ENCODE peak calls at places on chromosomes 1 and 21, in ten cellular contexts. H, X, Y, U, Z, P, B, J, Q and A are unnamed samples.

GRCh38 chr1:53733975-53734649 is 4.9 kb downstream of the GLIS1 start:
- DNase-seq in B (no peak), J (no peak), P (no peak), Y (no peak), U (no peak), X (no peak), H (no peak), Q (no peak), Z (no peak), A (no peak)

GRCh38 chr1:6129313-6129712 is 50.8 kb downstream of the CHD5 start:
- DNase-seq in X (no peak), P (no peak), Q (no peak), J (no peak), Y (no peak), Z (peak), B (no peak), H (no peak), U (no peak), A (no peak)

GRCh38 chr1:58204284-58204683 is 342.2 kb downstream of the OMA1 start:
- DNase-seq in U (no peak), Q (no peak), H (no peak), X (no peak), Z (no peak), P (no peak), B (no peak), Y (peak), J (no peak), A (no peak)

GRCh38 chr1:177646757-177647730 is 322.8 kb downstream of the SEC16B start:
- DNase-seq in X (no peak), J (peak), Z (no peak), U (peak), Q (no peak), H (no peak), P (no peak), B (no peak), Y (no peak), A (no peak)

GRCh38 chr1:31879981-31880608 is 58.1 kb downstream of the PTP4A2 start:
- DNase-seq in H (no peak), X (no peak), J (no peak), Y (no peak), Q (no peak), Z (no peak), B (no peak), U (no peak), P (no peak), A (no peak)

GRCh38 chr1:110056776-110057175 is 13.7 kb downstream of the ALX3 start:
- DNase-seq in Z (no peak), Y (no peak), J (no peak), X (no peak), P (no peak), U (no peak), B (no peak), H (peak), Q (no peak), A (no peak)

GRCh38 chr1:111541721-111542120 is 38.3 kb upstream of the ADORA3 start:
- DNase-seq in U (no peak), J (no peak), Y (no peak), P (no peak), Z (no peak), B (no peak), X (no peak), Q (no peak), H (no peak), A (no peak)

GRCh38 chr1:232695626-232696025 is 65.7 kb upstream of the SIPA1L2 start:
- DNase-seq in U (no peak), J (no peak), Y (no peak), X (no peak), Q (no peak), B (no peak), Z (no peak), H (no peak), P (no peak), A (no peak)

GRCh38 chr1:54406339-54407181 is at the start of gene SSBP3:
- DNase-seq in U (peak), B (peak), Y (peak), Q (peak), P (peak), Z (peak), J (peak), X (peak), H (peak), A (peak)

GRCh38 chr1:230208619-230209261 is 141.7 kb downstream of the GALNT2 start:
- DNase-seq in B (no peak), Z (no peak), Q (no peak), P (no peak), H (no peak), J (no peak), X (no peak), Y (no peak), U (no peak), A (no peak)

GRCh38 chr1:220370041-220370700 is 97.9 kb upstream of the RAB3GAP2 start:
- DNase-seq in U (peak), Z (no peak), P (no peak), H (no peak), Y (peak), B (no peak), X (no peak), J (no peak), Q (no peak), A (no peak)

GRCh38 chr1:215104283-215104682 is 21.7 kb downstream of the KCNK2 start:
- DNase-seq in Z (no peak), Q (no peak), J (no peak), H (no peak), X (no peak), Y (no peak), P (no peak), U (no peak), B (no peak), A (no peak)

GRCh38 chr1:234611153-234611798 is 1.3 kb upstream of the IRF2BP2 start:
- DNase-seq in X (no peak), P (no peak), Y (peak), Q (peak), H (peak), B (no peak), J (peak), U (no peak), Z (no peak), A (no peak)

GRCh38 chr1:53524428-53525400 is 65.5 kb downstream of the DMRTB1 start:
- DNase-seq in Z (peak), X (no peak), Y (no peak), Q (no peak), H (no peak), B (no peak), J (no peak), U (no peak), P (no peak), A (peak)

GRCh38 chr1:168116327-168116799 is 20.4 kb downstream of the GPR161 start:
- DNase-seq in B (no peak), H (peak), Q (no peak), X (no peak), Z (no peak), Y (no peak), J (no peak), U (no peak), P (peak), A (no peak)

GRCh38 chr1:151373196-151373595 is 691 bp upstream of the SELENBP1 start:
- DNase-seq in J (no peak), Y (no peak), Q (no peak), Z (no peak), U (no peak), B (no peak), X (no peak), P (no peak), H (no peak), A (no peak)

GRCh38 chr1:85048296-85049064 is at the start of gene MCOLN3:
- DNase-seq in Y (peak), U (no peak), Q (no peak), H (no peak), X (peak), B (no peak), P (peak), J (no peak), Z (no peak), A (peak)

GRCh38 chr1:18408656-18409370 is 71.9 kb upstream of the KLHDC7A start:
- DNase-seq in Z (no peak), B (no peak), Y (no peak), P (peak), U (no peak), J (no peak), Q (no peak), H (no peak), X (no peak), A (peak)

GRCh38 chr1:32247983-32248889 is 1.2 kb downstream of the FAM167B start:
- DNase-seq in H (peak), B (peak), X (peak), U (no peak), Q (peak), Z (peak), Y (peak), P (peak), J (no peak), A (peak)

GRCh38 chr1:221886311-221887090 is 144.6 kb upstream of the DUSP10 start:
- DNase-seq in B (no peak), Y (no peak), U (no peak), X (no peak), Z (no peak), Q (no peak), P (no peak), J (no peak), H (no peak), A (peak)

GRCh38 chr1:10508511-10508951 is 33.8 kb downstream of the PEX14 start:
- DNase-seq in H (no peak), J (no peak), B (no peak), X (no peak), Y (no peak), P (no peak), Z (no peak), U (no peak), Q (no peak), A (peak)

GRCh38 chr1:187157115-187157514 is 328.4 kb downstream of the PLA2G4A start:
- DNase-seq in Q (no peak), Z (no peak), Y (no peak), B (no peak), J (no peak), H (no peak), P (no peak), U (no peak), X (no peak), A (no peak)

GRCh38 chr1:232096751-232097150 is 470.2 kb downstream of the DISC1 start:
- DNase-seq in U (no peak), H (no peak), J (no peak), Y (no peak), P (no peak), Z (no peak), Q (no peak), X (no peak), B (no peak), A (no peak)

GRCh38 chr1:155208406-155208655 is 164 bp upstream of the MTX1 start:
- DNase-seq in B (no peak), Y (no peak), P (no peak), J (no peak), Z (no peak), X (no peak), Q (no peak), H (no peak), U (no peak), A (no peak)
- TF ChIP-seq POLR2A in B (no peak), Y (peak), P (no peak), J (no peak), Z (no peak), X (no peak), Q (no peak), H (no peak), U (no peak), A (no peak)

GRCh38 chr1:94299627-94300552 is 62.5 kb upstream of the ARHGAP29 start:
- DNase-seq in Z (no peak), J (no peak), Q (peak), X (no peak), U (peak), Y (no peak), B (no peak), P (no peak), H (peak), A (peak)

GRCh38 chr1:94296018-94296417 is 58.6 kb upstream of the ARHGAP29 start:
- DNase-seq in U (peak), J (no peak), B (no peak), Y (no peak), P (no peak), H (peak), X (no peak), Z (no peak), Q (peak), A (no peak)

GRCh38 chr1:94300731-94301130 is 63.3 kb upstream of the ARHGAP29 start:
- DNase-seq in Y (no peak), Z (no peak), Q (no peak), P (no peak), B (no peak), U (peak), J (no peak), H (no peak), X (no peak), A (no peak)

GRCh38 chr1:94301186-94301585 is 63.8 kb upstream of the ARHGAP29 start:
- DNase-seq in Z (no peak), B (no peak), U (peak), P (no peak), Q (no peak), Y (no peak), X (no peak), H (no peak), J (no peak), A (no peak)

DNA sequence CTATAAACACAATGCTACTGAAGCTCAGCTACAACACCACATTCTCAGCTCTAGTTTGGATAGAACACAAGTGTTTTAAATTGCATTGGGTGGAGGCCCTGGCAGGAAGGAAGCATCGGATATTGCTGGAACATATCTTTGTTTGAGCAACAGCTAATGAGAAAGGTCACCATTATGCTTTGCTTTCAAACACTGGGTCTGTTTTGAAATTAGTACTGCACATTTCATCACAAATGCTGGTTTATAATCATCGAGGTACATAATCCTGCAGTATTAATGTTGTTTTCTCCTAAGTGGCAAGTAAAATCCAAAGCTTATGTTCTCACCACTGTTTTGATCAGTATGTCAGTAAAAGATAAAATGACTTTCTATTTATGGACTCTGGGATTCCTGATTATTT is 61.5 kb upstream of the ARHGAP29 start:
- DNase-seq in P (no peak), Y (no peak), Q (peak), X (no peak), Z (no peak), J (no peak), U (peak), H (peak), B (no peak), A (no peak)
- H3K27ac ChIP-seq in P (peak), Y (no peak), Q (peak), X (peak), Z (peak), J (no peak), U (peak), H (peak), B (peak), A (no peak)

DNA sequence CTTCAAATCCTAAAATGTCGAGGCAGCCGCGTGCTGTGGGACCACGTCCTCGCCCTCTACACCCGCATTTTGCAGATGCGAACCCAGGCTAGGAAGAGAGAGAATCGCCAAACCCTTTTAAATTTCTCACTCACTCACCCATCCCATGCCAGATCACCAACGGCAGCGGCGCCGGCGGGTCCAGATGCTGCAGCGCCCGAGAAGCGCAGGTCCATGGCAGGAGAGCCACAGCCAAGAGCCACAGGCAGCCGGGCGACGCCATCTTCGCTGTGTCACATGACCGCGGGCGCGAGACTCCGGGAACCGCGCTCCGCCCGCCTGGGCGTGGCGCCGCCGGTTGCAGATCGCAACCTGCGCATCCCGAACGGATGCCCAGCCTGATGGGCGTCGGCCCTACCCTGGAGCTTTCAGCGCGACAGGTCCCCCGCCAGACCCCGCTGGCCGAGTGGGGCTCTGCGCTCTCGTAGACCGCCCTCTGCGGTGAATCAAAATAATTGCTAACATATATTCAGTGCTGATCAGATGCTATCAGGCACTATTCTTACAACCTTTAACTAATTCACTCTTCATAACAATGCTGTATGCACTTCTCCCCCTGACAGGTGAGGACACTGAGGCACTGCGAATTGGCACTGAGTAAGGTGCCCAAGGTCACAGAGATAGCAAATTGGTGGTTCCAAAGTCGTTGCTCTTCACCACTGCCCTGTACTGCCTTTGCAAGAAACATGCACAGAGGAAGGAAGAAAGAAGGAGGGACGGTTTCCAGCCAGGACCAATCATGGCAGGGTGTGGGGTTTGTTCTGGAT is at the start of gene PPT1:
- DNase-seq in X (peak), J (peak), H (peak), Y (peak), B (peak), Z (peak), U (peak), Q (peak), P (peak), A (peak)
- TF ChIP-seq POLR2A in X (no peak), J (peak), H (no peak), Y (peak), B (no peak), Z (peak), U (peak), Q (peak), P (no peak), A (no peak)

DNA sequence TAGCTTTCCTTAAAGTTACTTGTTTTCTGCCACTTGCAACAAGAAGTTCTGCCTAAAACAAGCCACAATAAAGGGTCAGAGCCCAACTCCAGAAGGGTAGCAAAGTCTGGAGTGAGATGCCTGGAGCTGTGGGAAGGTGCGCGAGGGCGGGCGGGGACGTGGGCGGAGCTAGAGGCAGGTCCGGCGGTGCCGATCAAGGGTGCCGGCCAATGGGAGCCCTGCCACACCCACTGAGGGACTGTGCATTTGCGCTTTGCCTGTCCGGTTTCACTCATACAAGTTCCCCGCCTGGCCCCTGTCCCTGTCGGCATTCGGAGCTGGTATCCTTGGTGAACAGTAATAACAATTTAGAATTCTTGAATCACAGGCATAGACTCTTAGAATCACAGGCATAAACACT is 732.4 kb downstream of the MATN1 start:
- DNase-seq in U (peak), Y (no peak), Z (no peak), J (no peak), Q (no peak), X (peak), H (no peak), P (peak), B (no peak), A (no peak)
- H3K27ac ChIP-seq in U (no peak), Y (no peak), Z (no peak), J (no peak), Q (no peak), X (no peak), H (no peak), P (no peak), B (no peak), A (no peak)

GRCh38 chr21:31873696-31874599 is 1.1 kb downstream of the HUNK start:
- DNase-seq in Q (no peak), Y (peak), U (no peak), J (no peak), X (peak), B (no peak), Z (peak), H (no peak), P (peak), A (peak)
- TF ChIP-seq POLR2A in Q (no peak), Y (no peak), U (no peak), J (no peak), X (no peak), B (no peak), Z (no peak), H (no peak), P (no peak), A (no peak)

GRCh38 chr1:41498809-41499208 is 14.3 kb upstream of the EDN2 start:
- DNase-seq in H (peak), Z (peak), U (no peak), B (no peak), X (no peak), Q (no peak), P (peak), J (no peak), Y (peak), A (no peak)
- H3K27ac ChIP-seq in H (peak), Z (peak), U (peak), B (no peak), X (no peak), Q (no peak), P (peak), J (no peak), Y (peak), A (peak)

GRCh38 chr21:34795152-34796141 is 126.7 kb downstream of the CLIC6 start:
- DNase-seq in B (no peak), H (peak), Z (no peak), X (no peak), J (no peak), P (no peak), Q (peak), U (no peak), Y (peak), A (peak)
- TF ChIP-seq POLR2A in B (no peak), H (no peak), Z (no peak), X (no peak), J (no peak), P (no peak), Q (no peak), U (no peak), Y (no peak), A (no peak)